ENCODE peak calls at places on chromosomes 13 and 19, in nine cellular contexts. L is sigmoid colon, T is tibial nerve, S is A549, I is ovary, O is upper lobe of left lung, H is H1, G is HepG2, U is transverse colon. W is an unnamed sample.

GRCh38 chr13:39895254-39895653 is 239.8 kb downstream of the COG6 start:
- DNase-seq in G (no peak), I (no peak), U (no peak), T (no peak), L (no peak), O (no peak), H (no peak), S (no peak), W (no peak)

GRCh38 chr13:28478127-28478526 is 16.8 kb downstream of the FLT1 start:
- DNase-seq in O (no peak), T (no peak), L (no peak), G (no peak), H (no peak), I (no peak), S (no peak), U (no peak), W (no peak)

GRCh38 chr19:12513531-12514061 is 29.0 kb upstream of the ZNF709 start:
- DNase-seq in O (peak; percentile 70), H (no peak), T (no peak), U (no peak), L (no peak), G (no peak), I (peak; percentile 72), S (no peak), W (no peak)

GRCh38 chr19:6402058-6402457 is 9.1 kb upstream of the GTF2F1 start:
- DNase-seq in L (no peak), I (no peak), H (no peak), U (no peak), S (no peak), G (no peak), T (no peak), O (no peak), W (no peak)

GRCh38 chr13:111252449-111253124 is 67.9 kb upstream of the TEX29 start:
- DNase-seq in U (no peak), O (no peak), I (no peak), H (peak; percentile 20), L (no peak), S (no peak), T (no peak), G (no peak), W (no peak)

GRCh38 chr13:90947976-90948375 is 399.5 kb upstream of the MIR17HG start:
- DNase-seq in O (no peak), U (no peak), H (no peak), S (no peak), L (no peak), G (no peak), I (no peak), T (no peak), W (no peak)

GRCh38 chr13:31895687-31896086 is 135.9 kb upstream of the FRY start:
- DNase-seq in H (no peak), U (no peak), L (no peak), O (no peak), S (no peak), G (no peak), T (no peak), I (no peak), W (no peak)

GRCh38 chr19:18789883-18790565 is 1.1 kb downstream of the COMP start:
- DNase-seq in L (no peak), S (no peak), H (peak; percentile 82), T (no peak), U (no peak), G (no peak), I (no peak), O (peak; percentile 89), W (no peak)

GRCh38 chr13:44300895-44301638 is 72.6 kb upstream of the SERP2 start:
- DNase-seq in U (no peak), H (no peak), L (peak; percentile 75), G (no peak), I (peak; percentile 47), O (no peak), S (peak; percentile 61), T (no peak), W (peak; percentile 66)

GRCh38 chr13:109333893-109334651 is 452.3 kb downstream of the IRS2 start:
- DNase-seq in I (no peak), L (no peak), H (no peak), U (no peak), O (no peak), S (no peak), T (no peak), G (no peak), W (no peak)

GRCh38 chr13:106318941-106319411 is 216.5 kb downstream of the EFNB2 start:
- DNase-seq in U (no peak), L (no peak), G (no peak), I (no peak), T (no peak), H (no peak), O (no peak), S (peak; percentile 4), W (no peak)

GRCh38 chr13:45750566-45750965 is 48.4 kb downstream of the CBY2 start:
- DNase-seq in O (no peak), U (no peak), T (no peak), I (no peak), L (no peak), G (no peak), H (no peak), S (no peak), W (no peak)

GRCh38 chr19:41409288-41409687 is 11.7 kb downstream of the BCKDHA start:
- DNase-seq in G (peak; percentile 92), I (no peak), H (no peak), U (no peak), T (no peak), L (no peak), O (no peak), S (peak; percentile 55), W (peak; percentile 76)

GRCh38 chr19:17450264-17451075 is 2.0 kb upstream of the TMEM221 start:
- DNase-seq in H (no peak), G (no peak), U (no peak), O (no peak), L (no peak), I (no peak), T (no peak), S (no peak), W (no peak)
- H3K27ac ChIP-seq in H (no peak overlapping the region), G (no peak overlapping the region), U (no peak overlapping the region), O (no peak overlapping the region), L (no peak overlapping the region), I (no peak overlapping the region), T (no peak overlapping the region), S (no peak overlapping the region), W (no peak overlapping the region)

DNA sequence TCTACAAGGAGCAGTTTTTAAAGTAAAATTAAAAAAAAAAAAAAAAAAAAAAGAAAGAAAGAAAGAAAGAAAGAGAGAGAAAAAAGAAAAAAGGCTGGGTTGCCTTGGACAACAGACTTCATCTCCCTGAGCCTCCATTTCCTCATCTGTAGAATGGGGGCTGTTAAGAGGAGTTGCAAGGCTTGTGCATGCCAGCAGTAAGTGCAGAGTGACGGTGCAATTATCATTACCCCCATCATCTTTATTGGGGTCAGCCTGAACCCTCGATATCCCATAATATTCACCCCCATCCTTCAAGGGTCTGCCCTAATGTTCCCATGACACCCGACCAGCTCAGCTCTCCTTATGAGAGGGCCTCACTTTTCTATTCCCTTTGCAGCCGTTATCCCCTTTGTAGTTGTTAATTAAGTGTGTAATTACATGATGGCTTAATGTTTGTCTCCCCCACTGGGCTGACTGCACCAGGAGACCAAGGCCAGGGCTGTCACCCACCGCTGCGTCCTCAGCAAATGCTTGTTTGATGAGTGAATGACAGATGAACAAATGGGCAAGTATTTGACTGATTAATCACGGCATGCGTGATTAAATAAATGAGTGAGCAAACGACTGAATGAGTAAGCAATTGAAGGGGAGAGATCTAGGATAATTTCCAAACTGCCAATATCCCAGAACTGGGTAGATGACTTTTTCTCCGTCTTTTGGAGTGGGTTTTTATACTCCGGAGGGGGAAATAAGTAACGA is 10.1 kb downstream of the FOSB start:
- DNase-seq in T (no peak), I (no peak), O (peak; percentile 77), H (no peak), S (no peak), G (no peak), U (no peak), L (no peak), W (no peak)
- TF ChIP-seq EP300 in T (no peak), I (no peak), O (no peak), H (no peak), S (no peak), G (no peak), U (no peak), L (no peak), W (no peak)

DNA sequence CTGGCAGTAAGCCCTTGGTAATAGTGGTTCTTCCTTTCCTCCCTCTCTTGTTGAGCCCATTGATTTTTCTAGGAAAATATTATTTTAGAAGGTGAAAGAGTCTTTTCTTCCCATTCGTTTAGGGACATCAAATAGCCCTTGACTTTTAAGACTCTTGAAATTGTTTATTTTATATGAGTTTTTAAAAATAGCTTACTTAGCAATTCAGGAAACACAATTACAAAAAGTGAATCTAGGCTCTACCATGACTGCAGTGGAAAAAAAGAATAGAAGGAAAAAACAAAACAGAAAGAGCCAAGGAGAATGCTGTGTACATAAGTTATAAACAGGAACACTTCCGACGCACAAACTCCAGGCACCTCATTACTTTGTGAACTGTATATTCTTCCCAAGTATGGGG is 266.0 kb downstream of the KLF5 start:
- DNase-seq in L (no peak), O (no peak), G (no peak), T (no peak), I (no peak), S (no peak), H (no peak), U (no peak), W (no peak)
- H3K27ac ChIP-seq in L (no peak overlapping the region), O (no peak overlapping the region), G (no peak overlapping the region), T (no peak overlapping the region), I (no peak overlapping the region), S (peak overlapping the region; percentile 76), H (no peak overlapping the region), U (peak overlapping the region; percentile 70), W (no peak overlapping the region)

GRCh38 chr19:17185590-17185989 is 29.6 kb upstream of the USE1 start:
- DNase-seq in S (no peak), L (no peak), I (no peak), O (no peak), T (no peak), U (no peak), G (no peak), H (no peak), W (no peak)

GRCh38 chr19:17180997-17181702 is 34.0 kb upstream of the USE1 start:
- DNase-seq in U (no peak), O (no peak), H (peak; percentile 73), L (no peak), I (no peak), T (no peak), S (no peak), G (no peak), W (no peak)

GRCh38 chr19:17183271-17183757 is 31.8 kb upstream of the USE1 start:
- DNase-seq in L (no peak), H (no peak), O (no peak), I (no peak), T (no peak), G (no peak), U (no peak), S (no peak), W (no peak)

GRCh38 chr19:17183858-17184271 is 31.3 kb upstream of the USE1 start:
- DNase-seq in G (no peak), U (no peak), H (no peak), L (no peak), I (no peak), S (no peak), T (no peak), O (no peak), W (no peak)

DNA sequence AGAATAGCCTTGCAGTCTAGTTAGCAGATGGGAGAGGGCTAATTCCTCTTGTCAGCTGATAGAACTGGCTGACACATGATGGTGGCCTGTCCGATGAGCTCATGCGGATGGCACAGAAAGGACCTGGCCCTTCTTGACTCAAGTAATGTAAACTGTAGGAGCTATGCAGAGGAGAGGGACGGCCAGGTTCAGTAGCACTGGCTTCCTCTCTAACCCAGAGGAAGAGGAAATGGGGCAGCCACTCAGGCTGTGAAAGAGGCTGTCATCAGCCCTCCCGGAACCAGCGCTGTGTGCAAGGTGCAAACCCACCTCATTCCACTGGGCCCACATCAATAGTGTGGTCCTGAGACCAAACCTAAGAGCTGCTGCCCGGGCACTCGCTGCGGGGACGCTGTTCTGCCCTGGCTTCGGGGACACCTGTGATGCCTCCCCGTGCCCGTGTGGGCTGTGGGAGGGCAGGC is 30.7 kb upstream of the USE1 start:
- DNase-seq in H (no peak), T (no peak), G (no peak), S (no peak), U (peak; percentile 26), O (no peak), L (no peak), I (no peak), W (no peak)
- TF ChIP-seq EP300 in H (no peak), T (no peak), G (no peak), S (no peak), U (no peak), O (no peak), L (no peak), I (no peak), W (no peak)